ENCODE peak calls at places on chromosomes 4 and X, in four cellular contexts. I is mesothelial cell of epicardium, Y is NCI-H1436, K is substantia nigra. T is an unnamed sample.

GRCh38 chr4:158172558-158173258 is at the start of gene GASK1B:
- DNase-seq in I (no peak), Y (no peak), K (peak), T (no peak)

GRCh38 chr4:146311238-146311970 is 97.1 kb downstream of the REELD1 start:
- DNase-seq in I (no peak), Y (no peak), K (no peak), T (no peak)

GRCh38 chr4:7243609-7244342 is 51.4 kb downstream of the SORCS2 start:
- DNase-seq in I (no peak), Y (no peak), K (no peak), T (no peak)

GRCh38 chr4:39699676-39700409 is 1.9 kb downstream of the UBE2K start:
- DNase-seq in I (no peak), Y (no peak), K (no peak), T (no peak)

GRCh38 chr4:113106076-113106475 is 56.6 kb downstream of the ANK2 start:
- DNase-seq in I (no peak), Y (no peak), K (no peak), T (peak)

GRCh38 chr4:180189639-180190038 is 2053.6 kb upstream of the TENM3 start:
- DNase-seq in I (no peak), Y (no peak), K (no peak), T (no peak)

GRCh38 chr4:107853444-107854325 is 29.0 kb downstream of the SGMS2 start:
- DNase-seq in I (no peak), Y (no peak), K (no peak), T (peak)

GRCh38 chr4:138910914-138911336 is 104.7 kb upstream of the NOCT start:
- DNase-seq in I (peak), Y (peak), K (peak), T (peak)

GRCh38 chrX:74371823-74372222 is 49.5 kb upstream of the SLC16A2 start:
- DNase-seq in I (no peak), Y (no peak), K (no peak), T (no peak)

GRCh38 chr4:98662619-98663225 is 4.3 kb upstream of the TSPAN5 start:
- DNase-seq in I (no peak), Y (no peak), K (no peak), T (no peak)

GRCh38 chr4:15742083-15742582 is 36.0 kb upstream of the CD38 start:
- DNase-seq in I (no peak), Y (no peak), K (no peak), T (no peak)

GRCh38 chrX:150155396-150156048 is 207.6 kb upstream of the MAMLD1 start:
- DNase-seq in I (no peak), Y (no peak), K (no peak), T (no peak)

GRCh38 chr4:150578745-150579470 is 3.0 kb upstream of the MAB21L2 start:
- DNase-seq in I (no peak), Y (peak), K (no peak), T (no peak)

GRCh38 chr4:7926822-7927221 is 12.8 kb downstream of the AFAP1 start:
- DNase-seq in I (no peak), Y (no peak), K (no peak), T (no peak)

GRCh38 chrX:111101580-111101979 is 5.6 kb downstream of the PAK3 start:
- DNase-seq in I (no peak), Y (no peak), K (no peak), T (no peak)

GRCh38 chrX:148441387-148441786 is 59.0 kb upstream of the AFF2 start:
- DNase-seq in I (no peak), Y (peak), K (no peak), T (no peak)

GRCh38 chr4:153067376-153067775 is 131.3 kb downstream of the FHDC1 start:
- DNase-seq in I (no peak), Y (no peak), K (no peak), T (no peak)

GRCh38 chr4:1952046-1952700 is 56.6 kb downstream of the NELFA start:
- DNase-seq in I (no peak), Y (no peak), K (no peak), T (no peak)

GRCh38 chrX:68942797-68943196 is 114.0 kb downstream of the EFNB1 start:
- DNase-seq in I (peak), Y (no peak), K (no peak), T (no peak)

GRCh38 chrX:103215037-103215767 is at the start of gene BEX4:
- DNase-seq in I (peak), Y (peak), K (peak), T (no peak)

GRCh38 chr4:154608555-154609252 is 3.8 kb downstream of the FGG start:
- DNase-seq in I (no peak), Y (no peak), K (no peak), T (no peak)

GRCh38 chr4:145541266-145541770 is 59.7 kb downstream of the SMAD1 start:
- DNase-seq in I (no peak), Y (peak), K (no peak), T (no peak)

GRCh38 chrX:9317174-9317573 is 147.7 kb upstream of the TBL1X start:
- DNase-seq in I (no peak), Y (no peak), K (no peak), T (no peak)

GRCh38 chrX:1727531-1728027 is 112.7 kb downstream of the ASMT start:
- DNase-seq in I (peak), Y (no peak), K (no peak), T (no peak)

GRCh38 chrX:130282151-130282550 is 13.5 kb upstream of the ZNF280C start:
- DNase-seq in I (no peak), Y (no peak), K (no peak), T (no peak)

GRCh38 chr4:132227349-132228165 is 921.5 kb upstream of the PCDH10 start:
- DNase-seq in I (peak), Y (peak), K (no peak), T (peak)

GRCh38 chr4:142293536-142293935 is 552.6 kb downstream of the INPP4B start:
- DNase-seq in I (no peak), Y (no peak), K (no peak), T (no peak)

GRCh38 chr4:139300431-139301142 is 718 bp upstream of the NAA15 start:
- DNase-seq in I (no peak), Y (no peak), K (no peak), T (no peak)

GRCh38 chrX:11437642-11438379 is 144.6 kb downstream of the AMELX start:
- DNase-seq in I (no peak), Y (no peak), K (no peak), T (no peak)

GRCh38 chr4:5137226-5137625 is 85.9 kb downstream of the STK32B start:
- DNase-seq in I (no peak), Y (no peak), K (no peak), T (no peak)

GRCh38 chr4:6093671-6094070 is 75.4 kb upstream of the C4orf50 start:
- DNase-seq in I (no peak), Y (no peak), K (no peak), T (no peak)

GRCh38 chr4:127844605-127845116 is 36.0 kb upstream of the PLK4 start:
- DNase-seq in I (no peak), Y (no peak), K (no peak), T (no peak)

GRCh38 chr4:2449511-2450392 is 19.2 kb upstream of the RNF4 start:
- DNase-seq in I (no peak), Y (no peak), K (no peak), T (no peak)

GRCh38 chrX:70336767-70337166 is 46.9 kb downstream of the KIF4A start:
- DNase-seq in I (no peak), Y (no peak), K (no peak), T (no peak)

GRCh38 chr4:119823045-119823444 is 194.4 kb upstream of the PDE5A start:
- DNase-seq in I (no peak), Y (no peak), K (no peak), T (no peak)

GRCh38 chrX:20432746-20433374 is 166.2 kb upstream of the RPS6KA3 start:
- DNase-seq in I (no peak), Y (no peak), K (no peak), T (no peak)

GRCh38 chr4:107999932-108000539 is 10.3 kb downstream of the HADH start:
- DNase-seq in I (no peak), Y (no peak), K (no peak), T (no peak)

GRCh38 chr4:80154547-80154933 is 42.8 kb upstream of the PRDM8 start:
- DNase-seq in I (no peak), Y (peak), K (no peak), T (no peak)

T was measured in GM04503.